ENCODE peak calls at places on chromosomes 11 and 22, in four cellular contexts. O, E, B and A are unnamed samples.

GRCh38 chr22:29382575-29383328 is 5.6 kb downstream of the AP1B1 start:
- DNase-seq in O (no peak), E (no peak), B (no peak), A (no peak)

GRCh38 chr11:78039919-78040671 is 17.0 kb upstream of the KCTD14 start:
- DNase-seq in O (peak), E (peak), B (no peak), A (no peak)

GRCh38 chr22:32502346-32502745 is 27.7 kb downstream of the FBXO7 start:
- DNase-seq in O (no peak), E (peak), B (no peak), A (no peak)

GRCh38 chr22:45885941-45886395 is 91.0 kb downstream of the WNT7B start:
- DNase-seq in O (no peak), E (no peak), B (no peak), A (no peak)

GRCh38 chr11:125624756-125625213 is at the start of gene CHEK1:
- DNase-seq in O (no peak), E (no peak), B (no peak), A (no peak)

GRCh38 chr11:6588018-6588417 is 15.4 kb downstream of the RRP8 start:
- DNase-seq in O (no peak), E (no peak), B (no peak), A (no peak)

GRCh38 chr22:46537946-46538815 is 761 bp upstream of the CELSR1 start:
- DNase-seq in O (no peak), E (peak), B (no peak), A (no peak)

GRCh38 chr11:93852242-93852641 is 1.8 kb upstream of the VSTM5 start:
- DNase-seq in O (no peak), E (no peak), B (no peak), A (no peak)

GRCh38 chr22:23498811-23499798 is 81.0 kb downstream of the IGLL1 start:
- DNase-seq in O (peak), E (no peak), B (no peak), A (no peak)

GRCh38 chr11:88016392-88017020 is 158.7 kb downstream of the RAB38 start:
- DNase-seq in O (peak), E (peak), B (peak), A (no peak)

GRCh38 chr11:107182983-107183382 is 164.7 kb upstream of the GUCY1A2 start:
- DNase-seq in O (no peak), E (no peak), B (no peak), A (no peak)

GRCh38 chr11:47400813-47401279 is 7.5 kb upstream of the SLC39A13 start:
- DNase-seq in O (no peak), E (no peak), B (no peak), A (no peak)

GRCh38 chr22:36510966-36511881 is 4.4 kb upstream of the FOXRED2 start:
- DNase-seq in O (peak), E (peak), B (no peak), A (no peak)

GRCh38 chr22:49838771-49839717 is 11.4 kb upstream of the BRD1 start:
- DNase-seq in O (peak), E (peak), B (no peak), A (peak)

GRCh38 chr11:72309074-72309598 is 65.2 kb upstream of the PHOX2A start:
- DNase-seq in O (no peak), E (no peak), B (no peak), A (no peak)

GRCh38 chr11:45982656-45983470 is 60.4 kb downstream of the LARGE2 start:
- DNase-seq in O (no peak), E (peak), B (peak), A (no peak)

GRCh38 chr11:84800755-84801346 is 826.3 kb downstream of the DLG2 start:
- DNase-seq in O (no peak), E (peak), B (peak), A (no peak)

GRCh38 chr22:32996702-32997101 is 61.5 kb downstream of the SYN3 start:
- DNase-seq in O (no peak), E (peak), B (no peak), A (no peak)

GRCh38 chr11:103806130-103806900 is 230.1 kb upstream of the DDI1 start:
- DNase-seq in O (no peak), E (peak), B (no peak), A (no peak)

GRCh38 chr11:19715373-19715772 is 2.7 kb downstream of the NAV2 start:
- DNase-seq in O (no peak), E (peak), B (no peak), A (no peak)

GRCh38 chr11:57163160-57163868 is 18.4 kb upstream of the LRRC55 start:
- DNase-seq in O (no peak), E (no peak), B (no peak), A (no peak)

GRCh38 chr11:62804310-62805043 is 763 bp downstream of the NXF1 start:
- DNase-seq in O (no peak), E (peak), B (no peak), A (no peak)

GRCh38 chr11:75246006-75246672 is 5.6 kb downstream of the TPBGL start:
- DNase-seq in O (no peak), E (no peak), B (no peak), A (no peak)

GRCh38 chr11:662689-663274 is 25.7 kb downstream of the DRD4 start:
- DNase-seq in O (no peak), E (peak), B (no peak), A (no peak)

GRCh38 chr22:29727248-29727551 is 7.4 kb downstream of the CABP7 start:
- DNase-seq in O (peak), E (peak), B (peak), A (no peak)

GRCh38 chr11:87926250-87926970 is 248.8 kb downstream of the RAB38 start:
- DNase-seq in O (no peak), E (peak), B (no peak), A (no peak)

GRCh38 chr22:17269224-17269606 is 50.0 kb upstream of the ADA2 start:
- DNase-seq in O (no peak), E (no peak), B (no peak), A (no peak)

GRCh38 chr22:43262990-43263644 is 76.2 kb upstream of the TTLL12 start:
- DNase-seq in O (peak), E (peak), B (no peak), A (no peak)

DNA sequence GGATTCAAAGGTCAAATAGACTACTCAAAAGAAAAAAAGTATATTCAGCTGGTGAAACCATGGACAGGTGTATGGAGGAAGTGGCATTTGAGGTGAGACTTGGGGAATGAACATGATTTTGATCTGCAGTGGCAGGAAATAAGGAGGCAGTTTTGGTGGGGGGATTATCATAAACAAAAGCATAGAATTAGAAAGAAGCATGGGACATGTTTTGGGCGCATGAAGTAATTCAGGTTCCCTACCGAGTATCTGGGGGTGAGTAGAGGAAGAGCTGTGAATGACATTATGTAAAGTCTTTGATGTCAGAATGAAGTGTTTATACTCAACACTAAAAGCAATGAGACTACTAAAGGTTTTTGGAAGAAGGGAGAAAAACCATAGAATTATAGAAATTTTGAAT is 3.1 kb downstream of the CLMP start:
- DNase-seq in O (no peak), E (no peak), B (no peak), A (no peak)
- H3K4me3 ChIP-seq in O (no peak), E (peak), B (no peak), A (no peak)

DNA sequence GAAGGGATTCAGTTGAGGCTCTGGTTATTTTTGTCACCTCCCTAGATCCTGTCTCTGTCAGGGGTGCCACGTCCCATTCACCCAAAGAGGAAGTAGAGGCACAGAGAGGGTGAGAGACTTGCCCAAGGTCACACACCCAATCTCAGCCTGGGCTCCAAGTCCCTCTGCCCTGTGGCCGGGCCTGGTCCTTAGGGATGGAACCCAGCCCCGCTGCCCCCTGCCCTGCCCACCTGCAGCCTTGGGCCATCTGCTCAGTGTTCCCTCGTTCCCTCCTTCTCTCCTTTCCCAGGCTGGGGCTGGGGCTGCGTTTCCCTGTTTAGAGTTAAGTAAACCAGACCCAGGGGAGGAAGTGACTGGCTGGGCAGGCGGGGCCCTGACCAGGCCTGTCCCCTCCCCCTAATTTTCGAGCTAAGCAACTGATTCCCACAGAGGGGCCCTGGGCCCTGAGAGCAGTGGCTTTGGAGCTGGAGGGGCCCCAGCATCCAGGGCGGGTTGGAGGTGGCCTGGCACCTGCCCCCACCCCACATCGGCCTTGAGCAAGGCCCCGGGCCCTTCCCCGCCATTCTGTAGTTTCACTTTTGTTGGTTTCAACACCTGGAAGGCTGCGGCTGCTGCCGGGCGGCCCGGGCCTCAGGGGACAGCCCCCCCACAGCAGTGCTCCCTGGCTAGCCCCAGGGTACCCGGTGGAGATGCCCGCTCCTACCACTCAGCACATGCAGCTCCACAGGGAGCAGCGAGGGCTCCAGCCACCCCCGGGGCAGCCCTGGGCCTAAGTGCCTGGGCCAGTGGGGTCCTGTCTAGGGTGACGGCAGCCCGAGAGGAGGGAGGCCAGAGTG is 1.5 kb downstream of the TCIRG1 start:
- DNase-seq in O (peak), E (peak), B (no peak), A (peak)
- H3K4me3 ChIP-seq in O (no peak), E (peak), B (no peak), A (peak)

GRCh38 chr22:38181453-38182200 is at the start of gene PLA2G6:
- DNase-seq in O (peak), E (peak), B (peak), A (peak)
- H3K4me3 ChIP-seq in O (peak), E (peak), B (peak), A (peak)

DNA sequence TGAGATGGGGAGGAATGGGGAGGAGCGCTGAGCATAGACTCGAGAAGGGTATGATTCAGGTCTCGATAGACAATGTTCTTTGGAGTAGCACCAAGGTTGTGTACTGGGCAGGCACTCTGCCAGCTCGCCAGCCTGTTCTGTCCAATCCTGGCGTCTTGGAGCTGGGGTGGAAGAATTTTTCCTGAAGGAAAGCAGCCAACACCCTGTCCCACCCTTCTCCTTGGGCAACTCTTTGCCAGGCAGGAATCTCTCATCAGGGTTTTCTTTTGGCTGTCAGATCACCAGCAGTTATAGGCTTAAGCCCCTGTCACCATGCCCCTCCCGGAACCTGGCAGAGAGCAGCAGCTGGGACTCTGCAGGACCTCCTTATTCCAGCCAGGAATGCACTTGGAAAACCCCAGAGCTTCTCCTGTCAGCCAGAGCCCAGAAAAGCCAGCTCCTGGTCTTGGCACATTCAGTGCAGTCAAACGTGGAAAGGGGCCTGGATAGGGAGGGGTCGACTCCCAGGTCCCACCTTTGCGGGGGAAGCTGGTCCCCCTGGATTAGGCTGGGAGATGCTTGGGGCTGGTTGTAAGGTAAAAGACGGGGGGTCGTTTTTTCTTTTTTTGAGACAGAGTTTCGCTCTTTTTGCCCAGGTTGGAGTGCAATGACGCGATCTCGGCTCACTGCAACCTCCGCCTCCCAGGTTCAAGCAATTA is 14.4 kb upstream of the SPTBN2 start:
- DNase-seq in O (no peak), E (no peak), B (no peak), A (no peak)
- H3K4me3 ChIP-seq in O (no peak), E (peak), B (peak), A (no peak)

GRCh38 chr11:70661763-70662501 is 263.6 kb downstream of the CTTN start:
- DNase-seq in O (no peak), E (no peak), B (peak), A (no peak)
- H3K4me3 ChIP-seq in O (no peak), E (peak), B (peak), A (no peak)